ENCODE peak calls at places on chromosomes 16 and 17, in four cellular contexts. One of them, this sample, is unnamed.

GRCh38 chr17:82772026-82772425 is 20.2 kb downstream of the TBCD start:
- DNase-seq in ELR: peak
- DNase-seq in NCI-H2029: peak
- DNase-seq in glutamatergic neuron: no peak
- DNase-seq in this sample: peak

GRCh38 chr17:57004944-57005579 is 27.1 kb downstream of the SCPEP1 start:
- DNase-seq in ELR: no peak
- DNase-seq in NCI-H2029: no peak
- DNase-seq in glutamatergic neuron: no peak
- DNase-seq in this sample: no peak

GRCh38 chr17:63116967-63117366 is 150.9 kb downstream of the TANC2 start:
- DNase-seq in ELR: peak
- DNase-seq in NCI-H2029: peak
- DNase-seq in glutamatergic neuron: peak
- DNase-seq in this sample: peak

GRCh38 chr17:42275527-42276358 is 448 bp downstream of the STAT5B start:
- DNase-seq in ELR: peak
- DNase-seq in NCI-H2029: no peak
- DNase-seq in glutamatergic neuron: no peak
- DNase-seq in this sample: peak

GRCh38 chr17:57086069-57086930 is 1.3 kb downstream of the AKAP1 start:
- DNase-seq in ELR: peak
- DNase-seq in NCI-H2029: peak
- DNase-seq in glutamatergic neuron: peak
- DNase-seq in this sample: peak

GRCh38 chr16:84782841-84783240 is 36.9 kb upstream of the CRISPLD2 start:
- DNase-seq in ELR: no peak
- DNase-seq in NCI-H2029: no peak
- DNase-seq in glutamatergic neuron: no peak
- DNase-seq in this sample: no peak

GRCh38 chr16:69523571-69523970 is 42.2 kb upstream of the NFAT5 start:
- DNase-seq in ELR: no peak
- DNase-seq in NCI-H2029: no peak
- DNase-seq in glutamatergic neuron: no peak
- DNase-seq in this sample: no peak

GRCh38 chr16:4401094-4401501 is 15.3 kb downstream of the CORO7 start:
- DNase-seq in ELR: no peak
- DNase-seq in NCI-H2029: no peak
- DNase-seq in glutamatergic neuron: no peak
- DNase-seq in this sample: no peak

GRCh38 chr16:89952551-89952950 is 4.0 kb downstream of the DEF8 start:
- DNase-seq in ELR: no peak
- DNase-seq in NCI-H2029: no peak
- DNase-seq in glutamatergic neuron: no peak
- DNase-seq in this sample: no peak

GRCh38 chr16:79714440-79714839 is 113.9 kb upstream of the MAF start:
- DNase-seq in ELR: no peak
- DNase-seq in NCI-H2029: no peak
- DNase-seq in glutamatergic neuron: no peak
- DNase-seq in this sample: no peak

GRCh38 chr16:30368122-30368791 is 2.0 kb downstream of the TBC1D10B start:
- DNase-seq in ELR: peak
- DNase-seq in NCI-H2029: no peak
- DNase-seq in glutamatergic neuron: no peak
- DNase-seq in this sample: peak

GRCh38 chr17:79023180-79023705 is 726 bp upstream of the C1QTNF1 start:
- DNase-seq in ELR: no peak
- DNase-seq in NCI-H2029: no peak
- DNase-seq in glutamatergic neuron: no peak
- DNase-seq in this sample: peak

GRCh38 chr16:76816475-76816874 is 374.5 kb upstream of the MON1B start:
- DNase-seq in ELR: no peak
- DNase-seq in NCI-H2029: no peak
- DNase-seq in glutamatergic neuron: no peak
- DNase-seq in this sample: no peak

GRCh38 chr17:65662166-65662565 is 100.7 kb upstream of the AXIN2 start:
- DNase-seq in ELR: no peak
- DNase-seq in NCI-H2029: no peak
- DNase-seq in glutamatergic neuron: no peak
- DNase-seq in this sample: no peak

GRCh38 chr16:51638338-51639135 is 487.5 kb upstream of the SALL1 start:
- DNase-seq in ELR: peak
- DNase-seq in NCI-H2029: no peak
- DNase-seq in glutamatergic neuron: no peak
- DNase-seq in this sample: no peak

GRCh38 chr17:74380086-74380958 is 13.0 kb downstream of the GPR142 start:
- DNase-seq in ELR: no peak
- DNase-seq in NCI-H2029: no peak
- DNase-seq in glutamatergic neuron: no peak
- DNase-seq in this sample: no peak

GRCh38 chr17:19897901-19898300 is 30.2 kb upstream of the ULK2 start:
- DNase-seq in ELR: peak
- DNase-seq in NCI-H2029: no peak
- DNase-seq in glutamatergic neuron: no peak
- DNase-seq in this sample: peak

GRCh38 chr17:27241346-27241946 is 52.5 kb upstream of the WSB1 start:
- DNase-seq in ELR: peak
- DNase-seq in NCI-H2029: no peak
- DNase-seq in glutamatergic neuron: no peak
- DNase-seq in this sample: no peak

GRCh38 chr17:78921437-78921971 is 3.7 kb downstream of the TIMP2 start:
- DNase-seq in ELR: no peak
- DNase-seq in NCI-H2029: no peak
- DNase-seq in glutamatergic neuron: no peak
- DNase-seq in this sample: no peak

GRCh38 chr16:89909777-89910716 is 8.6 kb upstream of the MC1R start:
- DNase-seq in ELR: peak
- DNase-seq in NCI-H2029: no peak
- DNase-seq in glutamatergic neuron: peak
- DNase-seq in this sample: peak

GRCh38 chr17:18916816-18917496 is 35.0 kb upstream of the SLC5A10 start:
- DNase-seq in ELR: peak
- DNase-seq in NCI-H2029: no peak
- DNase-seq in glutamatergic neuron: no peak
- DNase-seq in this sample: peak

GRCh38 chr17:62967111-62967449 is 1.0 kb downstream of the TANC2 start:
- DNase-seq in ELR: no peak
- DNase-seq in NCI-H2029: no peak
- DNase-seq in glutamatergic neuron: no peak
- DNase-seq in this sample: no peak

GRCh38 chr16:67878232-67878631 is 5.4 kb downstream of the EDC4 start:
- DNase-seq in ELR: no peak
- DNase-seq in NCI-H2029: no peak
- DNase-seq in glutamatergic neuron: no peak
- DNase-seq in this sample: no peak

GRCh38 chr16:4212207-4212933 is 29.5 kb downstream of the SRL start:
- DNase-seq in ELR: no peak
- DNase-seq in NCI-H2029: no peak
- DNase-seq in glutamatergic neuron: no peak
- DNase-seq in this sample: no peak

GRCh38 chr16:57600048-57600835 is 28.2 kb upstream of the ADGRG1 start:
- DNase-seq in ELR: peak
- DNase-seq in NCI-H2029: peak
- DNase-seq in glutamatergic neuron: peak
- DNase-seq in this sample: peak

GRCh38 chr16:86337581-86338402 is 172.5 kb upstream of the FOXF1 start:
- DNase-seq in ELR: peak
- DNase-seq in NCI-H2029: no peak
- DNase-seq in glutamatergic neuron: no peak
- DNase-seq in this sample: no peak

GRCh38 chr17:83053021-83053778 is 26.2 kb upstream of the METRNL start:
- DNase-seq in ELR: no peak
- DNase-seq in NCI-H2029: no peak
- DNase-seq in glutamatergic neuron: no peak
- DNase-seq in this sample: no peak

GRCh38 chr17:5595831-5596230 is 11.5 kb upstream of the NLRP1 start:
- DNase-seq in ELR: no peak
- DNase-seq in NCI-H2029: no peak
- DNase-seq in glutamatergic neuron: no peak
- DNase-seq in this sample: no peak

GRCh38 chr16:88747588-88748301 is 37.3 kb downstream of the PIEZO1 start:
- DNase-seq in ELR: peak
- DNase-seq in NCI-H2029: peak
- DNase-seq in glutamatergic neuron: no peak
- DNase-seq in this sample: peak

GRCh38 chr16:57383276-57384247 is 11.3 kb downstream of the CX3CL1 start:
- DNase-seq in ELR: peak
- DNase-seq in NCI-H2029: no peak
- DNase-seq in glutamatergic neuron: no peak
- DNase-seq in this sample: no peak

GRCh38 chr16:75263963-75264445 is 12.6 kb upstream of the BCAR1 start:
- DNase-seq in ELR: peak
- DNase-seq in NCI-H2029: no peak
- DNase-seq in glutamatergic neuron: no peak
- DNase-seq in this sample: no peak

GRCh38 chr17:81518785-81519283 is 6.2 kb upstream of the ACTG1 start:
- DNase-seq in ELR: peak
- DNase-seq in NCI-H2029: no peak
- DNase-seq in glutamatergic neuron: no peak
- DNase-seq in this sample: peak

GRCh38 chr17:33572615-33573014 is 279.5 kb upstream of the ASIC2 start:
- DNase-seq in ELR: no peak
- DNase-seq in NCI-H2029: no peak
- DNase-seq in glutamatergic neuron: peak
- DNase-seq in this sample: peak

GRCh38 chr16:17647879-17648649 is 177.3 kb upstream of the XYLT1 start:
- DNase-seq in ELR: no peak
- DNase-seq in NCI-H2029: no peak
- DNase-seq in glutamatergic neuron: no peak
- DNase-seq in this sample: no peak